ENCODE peak calls at places on chromosomes 4 and X, in six cellular contexts. R is lower lobe of right lung, Y is body of pancreas, N is sigmoid colon, O is endodermal cell, H is esophagus muscularis mucosa. V is an unnamed sample. For H3K36me3, the result is how much of the 10 kb centered on the place peaks cover.

GRCh38 chr4:89000392-89000791 is 56.6 kb downstream of the FAM13A start:
- DNase-seq in N (no peak), R (no peak), O (no peak), H (no peak), Y (no peak), V (no peak)

GRCh38 chr4:118180776-118181175 is 146.5 kb downstream of the NDST3 start:
- DNase-seq in N (no peak), Y (no peak), O (no peak), R (no peak), H (no peak), V (no peak)

GRCh38 chr4:182897601-182898478 is 19.3 kb downstream of the DCTD start:
- DNase-seq in R (peak), N (no peak), H (no peak), O (no peak), Y (peak), V (no peak)

GRCh38 chr4:181796502-181796901 is 446.7 kb upstream of the TENM3 start:
- DNase-seq in O (no peak), Y (no peak), N (no peak), R (no peak), H (no peak), V (no peak)

GRCh38 chr4:188127157-188127874 is 11.9 kb upstream of the TRIML1 start:
- DNase-seq in Y (no peak), H (no peak), N (no peak), R (no peak), O (no peak), V (no peak)

GRCh38 chrX:55702611-55703010 is 14.9 kb upstream of the RRAGB start:
- DNase-seq in O (no peak), R (no peak), H (no peak), Y (no peak), N (no peak), V (no peak)

GRCh38 chrX:148836741-148837140 is 336.3 kb downstream of the AFF2 start:
- DNase-seq in H (no peak), R (no peak), N (no peak), O (no peak), Y (no peak), V (no peak)

GRCh38 chrX:117895418-117895817 is 221.2 kb downstream of the KLHL13 start:
- DNase-seq in Y (no peak), N (no peak), H (no peak), R (no peak), O (no peak), V (no peak)

GRCh38 chr4:112284662-112285411 is 867 bp downstream of the TIFA start:
- DNase-seq in R (peak), N (no peak), O (no peak), Y (peak), H (no peak), V (no peak)

GRCh38 chr4:127162741-127163140 is 470.0 kb upstream of the INTU start:
- DNase-seq in Y (no peak), O (no peak), R (no peak), H (no peak), N (no peak), V (no peak)

GRCh38 chrX:70034646-70035045 is 15.1 kb downstream of the AWAT2 start:
- DNase-seq in O (no peak), N (no peak), R (no peak), H (no peak), Y (no peak), V (no peak)

GRCh38 chrX:108347800-108348199 is 90.4 kb downstream of the COL4A6 start:
- DNase-seq in H (no peak), Y (no peak), R (no peak), N (no peak), O (peak), V (no peak)

GRCh38 chr4:37628977-37629609 is 57.1 kb downstream of the RELL1 start:
- DNase-seq in N (peak), O (no peak), Y (peak), H (peak), R (no peak), V (no peak)

GRCh38 chr4:161949941-161950725 is 213.7 kb downstream of the FSTL5 start:
- DNase-seq in R (no peak), O (no peak), N (no peak), H (no peak), Y (no peak), V (no peak)

GRCh38 chr4:181293014-181293413 is 950.2 kb upstream of the TENM3 start:
- DNase-seq in H (no peak), N (no peak), R (no peak), O (no peak), Y (no peak), V (no peak)

GRCh38 chr4:6474053-6474568 is 1.7 kb upstream of the PPP2R2C start:
- DNase-seq in H (peak), N (peak), O (peak), Y (no peak), R (no peak), V (no peak)

GRCh38 chrX:134948333-134949241 is 42.2 kb upstream of the SMIM10 start:
- DNase-seq in R (no peak), Y (no peak), O (no peak), H (no peak), N (no peak), V (peak)

GRCh38 chr4:173057906-173058305 is 110.7 kb upstream of the GALNT7 start:
- DNase-seq in Y (no peak), O (no peak), R (no peak), N (no peak), H (no peak), V (no peak)

GRCh38 chr4:124713213-124713592 is 671 bp upstream of the ANKRD50 start:
- DNase-seq in N (peak), R (peak), O (peak), Y (peak), H (no peak), V (peak)

GRCh38 chrX:18889982-18890381 is 93.9 kb downstream of the PHKA2 start:
- DNase-seq in O (no peak), N (no peak), R (no peak), H (no peak), Y (no peak), V (no peak)

GRCh38 chr4:30536231-30536630 is 183.9 kb upstream of the PCDH7 start:
- DNase-seq in H (no peak), O (no peak), R (no peak), N (no peak), Y (no peak), V (no peak)

GRCh38 chr4:76342803-76343202 is 36.3 kb downstream of the STBD1 start:
- DNase-seq in Y (no peak), O (no peak), H (no peak), R (no peak), N (no peak), V (no peak)

GRCh38 chr4:67451464-67451863 is 93.8 kb downstream of the CENPC start:
- DNase-seq in O (no peak), N (no peak), Y (no peak), R (no peak), H (no peak), V (no peak)

GRCh38 chrX:107773906-107774435 is 1.6 kb downstream of the TSC22D3 start:
- DNase-seq in Y (peak), O (no peak), N (no peak), H (no peak), R (no peak), V (no peak)

GRCh38 chr4:101977096-101977495 is 186.6 kb downstream of the BANK1 start:
- DNase-seq in O (no peak), R (no peak), Y (no peak), N (no peak), H (no peak), V (no peak)

GRCh38 chr4:48461000-48461399 is 22.1 kb upstream of the SLC10A4 start:
- DNase-seq in H (no peak), Y (no peak), O (peak), R (no peak), N (no peak), V (no peak)

GRCh38 chr4:54315561-54315960 is 86.5 kb downstream of the PDGFRA start:
- DNase-seq in N (no peak), Y (no peak), H (no peak), R (no peak), O (no peak), V (no peak)

GRCh38 chr4:54316139-54316538 is 87.0 kb downstream of the PDGFRA start:
- DNase-seq in O (no peak), R (no peak), Y (no peak), N (no peak), H (no peak), V (no peak)

GRCh38 chr4:54317690-54318089 is 88.6 kb downstream of the PDGFRA start:
- DNase-seq in Y (no peak), O (no peak), N (no peak), H (no peak), R (no peak), V (no peak)

GRCh38 chr4:54320826-54321320 is 91.8 kb downstream of the PDGFRA start:
- DNase-seq in O (no peak), Y (no peak), H (no peak), N (no peak), R (no peak), V (no peak)

DNA sequence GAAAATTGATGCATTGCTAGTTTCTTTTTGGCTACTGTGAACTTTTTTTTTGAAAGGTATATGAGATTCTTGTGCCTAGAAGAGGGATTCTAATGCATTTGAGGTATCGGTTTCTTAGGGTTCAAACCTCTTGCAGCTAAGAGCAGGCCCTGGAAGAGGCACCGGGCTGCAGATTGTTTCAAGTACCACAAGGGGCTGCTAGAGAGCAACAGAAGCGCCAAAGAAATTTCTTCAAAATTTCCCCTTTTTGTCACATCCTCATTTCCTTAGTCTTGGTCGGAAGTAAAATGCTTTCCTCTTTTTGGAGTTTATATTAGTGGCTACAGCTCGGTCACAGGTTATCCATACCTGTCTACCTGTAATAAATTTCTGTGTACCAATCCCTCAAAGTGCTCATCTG is 89.8 kb downstream of the PDGFRA start:
- DNase-seq in H (no peak), Y (peak), O (peak), R (no peak), N (no peak), V (no peak)
- H3K36me3 ChIP-seq in H (under half), Y (under half), O (under half), R (under half), N (under half), V (under half)

GRCh38 chr4:38993683-38994082 is 38.5 kb downstream of the TMEM156 start:
- DNase-seq in H (no peak), Y (no peak), N (no peak), O (no peak), R (no peak), V (no peak)
- TF ChIP-seq CTCF in H (peak), Y (no peak), N (no peak), O (peak), R (no peak), V (no peak)

GRCh38 chr4:2497931-2498330 is 29.0 kb downstream of the RNF4 start:
- DNase-seq in O (no peak), R (no peak), N (peak), H (no peak), Y (peak), V (no peak)
- H3K36me3 ChIP-seq in O (half or more), R (half or more), N (half or more), H (half or more), Y (under half), V (half or more)

GRCh38 chrX:120378570-120378969 is 16.7 kb downstream of the ATP1B4 start:
- DNase-seq in Y (no peak), H (no peak), N (no peak), O (no peak), R (no peak), V (no peak)

GRCh38 chrX:120377179-120377578 is 15.3 kb downstream of the ATP1B4 start:
- DNase-seq in H (no peak), Y (no peak), O (no peak), R (no peak), N (no peak), V (no peak)

DNA sequence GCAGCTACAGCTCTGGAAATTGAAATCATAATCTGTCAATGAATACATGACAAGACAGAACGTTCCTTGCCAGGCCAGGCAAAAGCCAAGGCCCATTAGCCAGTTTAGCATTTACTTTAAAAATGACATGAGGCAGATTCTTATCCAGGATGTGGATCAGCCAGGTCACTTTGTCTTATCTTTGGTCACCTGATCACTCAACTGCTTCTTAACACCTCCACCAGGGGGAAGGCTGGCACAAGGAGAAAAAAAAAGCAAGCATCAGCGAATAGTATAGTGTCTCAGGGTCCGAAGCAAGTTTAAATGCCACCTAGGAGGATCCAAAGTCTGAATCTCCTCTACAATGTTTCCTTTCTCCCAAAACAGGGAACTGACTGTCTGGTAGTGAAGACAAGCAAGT is 18.8 kb downstream of the ATP1B4 start:
- DNase-seq in H (no peak), O (peak), R (no peak), N (no peak), Y (peak), V (no peak)
- TF ChIP-seq CTCF in H (peak), O (peak), R (no peak), N (no peak), Y (peak), V (peak)

GRCh38 chr4:113511944-113512343 is 249.6 kb downstream of the CAMK2D start:
- DNase-seq in O (no peak), H (no peak), R (no peak), N (no peak), Y (no peak), V (no peak)
- H3K36me3 ChIP-seq in O (half or more), H (under half), R (half or more), N (under half), Y (under half), V (half or more)

GRCh38 chrX:2854918-2855317 is 26.2 kb downstream of the GYG2 start:
- DNase-seq in R (no peak), H (no peak), O (no peak), N (no peak), Y (no peak), V (no peak)
- TF ChIP-seq CTCF in R (no peak), H (no peak), O (no peak), N (no peak), Y (no peak), V (no peak)

V was measured in left ventricle myocardium inferior.